ENCODE peak calls at places on chromosomes 4 and X, in five cellular contexts. One of them, this sample, is unnamed.
A peak's percentile ranks its signal among the peaks of the same experiment; 100 is the strongest.

GRCh38 chr4:81493895-81494490 is 22.3 kb upstream of the RASGEF1B start:
- DNase-seq in GM10248: no peak
- DNase-seq in GM20000: peak; percentile 14
- DNase-seq in uterus: no peak
- DNase-seq in foreskin fibroblast: no peak
- DNase-seq in this sample: no peak

GRCh38 chr4:142238589-142238988 is 602.2 kb downstream of the IL15 start:
- DNase-seq in GM20000: no peak
- DNase-seq in foreskin fibroblast: peak; percentile 68
- DNase-seq in GM10248: no peak
- DNase-seq in uterus: no peak
- DNase-seq in this sample: peak; percentile 14

GRCh38 chrX:16039834-16040233 is 83.5 kb upstream of the GRPR start:
- DNase-seq in GM10248: no peak
- DNase-seq in foreskin fibroblast: no peak
- DNase-seq in uterus: no peak
- DNase-seq in GM20000: no peak
- DNase-seq in this sample: no peak

GRCh38 chrX:18010251-18010650 is 149.2 kb upstream of the RAI2 start:
- DNase-seq in foreskin fibroblast: no peak
- DNase-seq in uterus: no peak
- DNase-seq in GM10248: no peak
- DNase-seq in GM20000: no peak
- DNase-seq in this sample: no peak

GRCh38 chr4:70980196-70980595 is 13.3 kb upstream of the DCK start:
- DNase-seq in uterus: no peak
- DNase-seq in GM10248: no peak
- DNase-seq in GM20000: no peak
- DNase-seq in foreskin fibroblast: no peak
- DNase-seq in this sample: no peak

GRCh38 chr4:182189107-182189878 is 53.9 kb upstream of the TENM3 start:
- DNase-seq in foreskin fibroblast: peak; percentile 86
- DNase-seq in GM20000: no peak
- DNase-seq in uterus: no peak
- DNase-seq in GM10248: no peak
- DNase-seq in this sample: no peak

GRCh38 chrX:47809065-47809788 is 27.5 kb upstream of the ZNF81 start:
- DNase-seq in GM20000: no peak
- DNase-seq in GM10248: no peak
- DNase-seq in foreskin fibroblast: no peak
- DNase-seq in uterus: no peak
- DNase-seq in this sample: no peak

GRCh38 chr4:85520765-85521749 is 46.1 kb downstream of the ARHGAP24 start:
- DNase-seq in GM10248: no peak
- DNase-seq in uterus: no peak
- DNase-seq in foreskin fibroblast: no peak
- DNase-seq in GM20000: no peak
- DNase-seq in this sample: no peak

GRCh38 chr4:27763830-27764525 is 903.3 kb downstream of the STIM2 start:
- DNase-seq in uterus: no peak
- DNase-seq in GM20000: no peak
- DNase-seq in foreskin fibroblast: no peak
- DNase-seq in GM10248: no peak
- DNase-seq in this sample: no peak

GRCh38 chrX:57211906-57212305 is 74.6 kb upstream of the FAAH2 start:
- DNase-seq in foreskin fibroblast: no peak
- DNase-seq in GM10248: no peak
- DNase-seq in GM20000: no peak
- DNase-seq in uterus: no peak
- DNase-seq in this sample: no peak

DNA sequence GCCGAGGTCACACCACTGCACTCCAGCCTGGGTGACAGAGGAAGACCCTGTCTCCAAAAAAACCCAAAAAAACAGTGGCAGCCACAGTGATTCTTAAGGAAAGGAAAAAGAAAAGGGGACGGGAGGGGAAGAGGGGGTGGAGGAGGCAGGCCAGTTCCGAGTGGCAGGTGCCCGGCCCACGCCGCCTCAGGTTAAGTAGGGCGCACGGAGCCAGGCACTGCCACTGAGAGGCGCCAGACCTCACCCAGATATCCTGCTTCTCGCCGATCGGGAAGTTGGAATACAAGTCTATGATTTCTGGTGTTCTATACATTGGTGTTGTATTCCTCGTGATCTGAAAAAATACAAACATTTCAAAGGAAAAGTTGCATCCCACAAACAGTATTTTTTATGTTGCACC is 35.9 kb downstream of the GAK start:
- DNase-seq in foreskin fibroblast: no peak
- DNase-seq in GM20000: no peak
- DNase-seq in uterus: no peak
- DNase-seq in GM10248: no peak
- DNase-seq in this sample: no peak
- TF ChIP-seq CTCF in foreskin fibroblast: no peak
- TF ChIP-seq CTCF in GM20000: no peak
- TF ChIP-seq CTCF in uterus: no peak
- TF ChIP-seq CTCF in GM10248: no peak
- TF ChIP-seq CTCF in this sample: no peak

GRCh38 chr4:110480031-110480549 is 4.1 kb downstream of the ENPEP start:
- DNase-seq in GM20000: no peak
- DNase-seq in foreskin fibroblast: peak; percentile 86
- DNase-seq in uterus: peak; percentile 36
- DNase-seq in GM10248: no peak
- DNase-seq in this sample: peak; percentile 96
- TF ChIP-seq CTCF in GM20000: no peak
- TF ChIP-seq CTCF in foreskin fibroblast: peak; percentile 60
- TF ChIP-seq CTCF in uterus: no peak
- TF ChIP-seq CTCF in GM10248: no peak
- TF ChIP-seq CTCF in this sample: peak; percentile 63

GRCh38 chr4:155999743-156000142 is 46.1 kb upstream of the CTSO start:
- DNase-seq in foreskin fibroblast: no peak
- DNase-seq in GM10248: peak; percentile 12
- DNase-seq in GM20000: peak; percentile 44
- DNase-seq in uterus: no peak
- DNase-seq in this sample: no peak
- TF ChIP-seq CTCF in foreskin fibroblast: no peak
- TF ChIP-seq CTCF in GM10248: peak; percentile 43
- TF ChIP-seq CTCF in GM20000: no peak
- TF ChIP-seq CTCF in uterus: no peak
- TF ChIP-seq CTCF in this sample: peak; percentile 15

GRCh38 chrX:88397551-88397950 is 349.5 kb upstream of the CPXCR1 start:
- DNase-seq in GM20000: no peak
- DNase-seq in GM10248: no peak
- DNase-seq in uterus: no peak
- DNase-seq in foreskin fibroblast: no peak
- DNase-seq in this sample: no peak
- TF ChIP-seq CTCF in GM20000: no peak
- TF ChIP-seq CTCF in GM10248: no peak
- TF ChIP-seq CTCF in uterus: no peak
- TF ChIP-seq CTCF in foreskin fibroblast: no peak
- TF ChIP-seq CTCF in this sample: no peak

GRCh38 chrX:28549839-28550238 is 37.4 kb upstream of the IL1RAPL1 start:
- DNase-seq in GM20000: no peak
- DNase-seq in foreskin fibroblast: no peak
- DNase-seq in GM10248: no peak
- DNase-seq in uterus: no peak
- DNase-seq in this sample: no peak

GRCh38 chrX:28552882-28553829 is 34.1 kb upstream of the IL1RAPL1 start:
- DNase-seq in GM20000: no peak
- DNase-seq in GM10248: no peak
- DNase-seq in uterus: no peak
- DNase-seq in foreskin fibroblast: no peak
- DNase-seq in this sample: no peak

GRCh38 chrX:28552322-28552721 is 34.9 kb upstream of the IL1RAPL1 start:
- DNase-seq in uterus: no peak
- DNase-seq in GM10248: no peak
- DNase-seq in foreskin fibroblast: no peak
- DNase-seq in GM20000: no peak
- DNase-seq in this sample: no peak

DNA sequence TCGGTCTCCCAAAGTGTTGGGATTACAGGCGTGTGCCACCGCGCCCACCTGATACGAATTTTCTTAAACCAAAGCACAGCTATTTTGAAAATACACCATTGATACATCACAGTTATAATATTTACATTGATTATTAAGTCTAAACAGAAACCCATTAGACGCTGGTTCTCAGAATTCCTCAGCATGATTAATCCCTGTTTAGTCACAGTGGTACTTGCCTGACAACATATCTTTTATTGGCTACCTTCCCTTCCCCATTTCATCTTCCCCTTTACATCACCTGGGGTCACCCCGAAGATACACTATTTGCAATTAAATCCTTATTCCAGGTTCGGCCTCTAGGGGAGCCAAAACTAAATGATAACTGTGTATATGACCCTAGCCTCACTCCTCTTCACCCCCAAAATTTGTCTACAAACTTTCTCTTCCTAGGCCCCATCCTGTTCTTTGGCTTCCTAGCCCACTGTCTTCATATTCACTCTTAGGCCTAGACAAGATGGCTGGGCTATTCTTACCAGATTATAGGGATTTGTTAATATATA is 36.8 kb upstream of the IL1RAPL1 start:
- DNase-seq in GM10248: no peak
- DNase-seq in foreskin fibroblast: no peak
- DNase-seq in uterus: no peak
- DNase-seq in GM20000: no peak
- DNase-seq in this sample: no peak
- TF ChIP-seq CTCF in GM10248: no peak
- TF ChIP-seq CTCF in foreskin fibroblast: no peak
- TF ChIP-seq CTCF in uterus: no peak
- TF ChIP-seq CTCF in GM20000: no peak
- TF ChIP-seq CTCF in this sample: no peak

DNA sequence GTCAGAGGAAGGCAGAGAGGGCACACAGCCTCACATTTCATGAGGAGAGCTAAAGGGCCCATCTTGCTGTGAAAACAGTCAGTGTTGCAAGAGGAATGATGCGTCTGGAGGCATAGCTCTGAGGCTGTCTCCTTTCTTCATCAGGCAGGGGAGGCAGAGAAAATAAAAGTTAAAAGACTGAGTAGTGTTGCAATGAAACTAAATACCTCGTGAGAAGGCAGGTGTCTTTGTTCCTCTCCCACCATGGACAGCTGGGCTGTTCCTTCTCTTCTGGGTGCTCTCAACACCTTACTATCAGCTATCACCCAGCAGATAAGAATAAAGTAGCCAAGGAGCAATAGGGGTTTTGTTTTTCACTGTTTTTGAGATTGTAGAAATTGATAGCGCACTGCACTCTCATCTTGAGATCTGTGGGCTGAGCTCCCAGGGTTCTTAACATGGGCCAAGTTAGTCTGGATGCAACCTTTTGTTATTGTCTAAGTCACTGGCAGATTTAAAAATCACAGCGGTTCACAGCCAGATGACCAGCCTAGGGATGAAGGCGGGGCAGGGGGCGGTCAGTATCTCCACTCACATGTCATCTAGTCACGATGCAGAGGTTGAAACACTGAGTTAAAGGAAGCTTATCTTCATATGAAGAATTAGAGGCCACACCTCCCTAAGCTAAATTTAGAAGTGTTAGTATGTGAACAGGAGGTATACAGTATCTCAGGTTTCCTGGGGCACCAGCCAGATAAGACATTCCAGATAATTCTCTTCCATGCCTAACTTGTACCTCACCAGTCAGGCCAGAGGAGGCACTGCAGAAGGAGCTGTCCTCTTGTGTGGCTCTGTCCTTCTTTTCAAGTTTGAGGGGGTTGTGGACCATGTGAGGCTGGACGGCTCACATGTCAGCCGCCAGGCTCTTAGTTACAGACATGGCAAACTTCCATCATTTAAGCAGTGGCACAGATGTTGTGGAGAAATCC is 36.9 kb downstream of the PARM1 start:
- DNase-seq in uterus: no peak
- DNase-seq in foreskin fibroblast: no peak
- DNase-seq in GM10248: no peak
- DNase-seq in GM20000: no peak
- DNase-seq in this sample: no peak
- TF ChIP-seq CTCF in uterus: no peak
- TF ChIP-seq CTCF in foreskin fibroblast: no peak
- TF ChIP-seq CTCF in GM10248: no peak
- TF ChIP-seq CTCF in GM20000: no peak
- TF ChIP-seq CTCF in this sample: no peak

GRCh38 chr4:23022032-23022431 is 329.3 kb downstream of the GBA3 start:
- DNase-seq in GM20000: no peak
- DNase-seq in foreskin fibroblast: peak; percentile 66
- DNase-seq in uterus: no peak
- DNase-seq in GM10248: no peak
- DNase-seq in this sample: peak; percentile 44
- TF ChIP-seq CTCF in GM20000: no peak
- TF ChIP-seq CTCF in foreskin fibroblast: no peak
- TF ChIP-seq CTCF in uterus: no peak
- TF ChIP-seq CTCF in GM10248: no peak
- TF ChIP-seq CTCF in this sample: no peak

DNA sequence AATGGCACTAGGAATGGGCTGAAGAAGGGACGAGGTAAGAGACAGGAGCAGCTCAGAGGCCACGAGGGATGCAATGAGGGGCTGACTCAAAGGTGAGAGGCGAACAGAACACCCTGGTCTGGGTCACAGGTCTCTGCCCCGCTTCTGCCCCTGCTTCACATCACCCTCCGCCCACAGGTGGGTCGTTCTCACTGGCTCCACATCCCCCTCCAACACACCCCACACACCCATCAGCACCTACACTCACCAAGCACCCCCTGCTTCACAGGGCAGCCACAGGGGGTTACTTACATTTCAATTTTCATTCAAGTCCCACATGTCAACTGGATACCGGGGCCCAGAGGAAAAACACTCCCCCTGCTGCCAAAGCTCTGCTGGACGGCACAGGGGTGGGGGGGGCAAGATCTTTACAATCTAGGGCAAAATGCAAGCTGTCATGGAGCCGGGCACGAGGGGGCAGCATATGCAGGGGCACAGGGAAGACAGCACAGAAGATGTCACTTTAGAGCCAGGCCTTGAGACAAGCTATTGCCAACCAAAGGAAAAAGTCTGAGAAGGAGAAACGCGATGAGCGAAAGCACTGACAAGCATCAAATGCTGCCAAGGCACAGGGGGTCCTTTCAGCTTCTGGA is 94.1 kb downstream of the AFAP1 start:
- DNase-seq in GM20000: no peak
- DNase-seq in GM10248: no peak
- DNase-seq in foreskin fibroblast: no peak
- DNase-seq in uterus: no peak
- DNase-seq in this sample: no peak
- TF ChIP-seq CTCF in GM20000: no peak
- TF ChIP-seq CTCF in GM10248: no peak
- TF ChIP-seq CTCF in foreskin fibroblast: no peak
- TF ChIP-seq CTCF in uterus: no peak
- TF ChIP-seq CTCF in this sample: no peak

GRCh38 chr4:20078644-20079043 is 173.1 kb upstream of the SLIT2 start:
- DNase-seq in foreskin fibroblast: no peak
- DNase-seq in GM20000: no peak
- DNase-seq in uterus: no peak
- DNase-seq in GM10248: no peak
- DNase-seq in this sample: no peak

GRCh38 chr4:20074450-20074849 is 177.3 kb upstream of the SLIT2 start:
- DNase-seq in GM20000: no peak
- DNase-seq in GM10248: no peak
- DNase-seq in uterus: no peak
- DNase-seq in foreskin fibroblast: no peak
- DNase-seq in this sample: no peak

DNA sequence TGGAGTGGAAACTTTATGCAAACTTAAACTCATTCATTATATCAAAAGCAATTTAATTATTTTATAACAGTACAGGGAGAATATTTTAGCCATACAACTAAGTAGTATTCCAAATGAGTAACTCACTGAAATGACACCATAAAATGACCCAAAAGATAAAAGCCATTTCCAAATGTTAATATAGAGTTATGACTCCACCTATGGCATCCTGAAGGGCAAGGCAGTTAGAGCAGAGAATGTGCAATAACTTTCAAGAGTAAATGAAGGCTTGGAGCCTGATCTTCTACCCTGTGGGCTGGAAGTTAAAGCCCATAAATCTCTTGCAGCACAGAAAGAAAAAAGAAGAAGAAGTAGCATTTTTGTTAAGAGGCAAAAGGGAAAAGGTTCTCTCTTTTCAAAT is 176.2 kb upstream of the SLIT2 start:
- DNase-seq in uterus: no peak
- DNase-seq in foreskin fibroblast: no peak
- DNase-seq in GM20000: no peak
- DNase-seq in GM10248: no peak
- DNase-seq in this sample: no peak
- TF ChIP-seq CTCF in uterus: no peak
- TF ChIP-seq CTCF in foreskin fibroblast: no peak
- TF ChIP-seq CTCF in GM20000: no peak
- TF ChIP-seq CTCF in GM10248: no peak
- TF ChIP-seq CTCF in this sample: no peak

This sample was measured in AG09319.